ENCODE peak calls at places on chromosome 20, in four cellular contexts. One of them, this sample, is unnamed.

GRCh38 chr20:53157443-53158408 is 185.6 kb downstream of the TSHZ2 start:
- DNase-seq in HepG2: peak
- DNase-seq in GM12878: no peak
- DNase-seq in HEK293T: peak
- DNase-seq in this sample: peak

GRCh38 chr20:26347396-26347795 is 650.7 kb upstream of the ZNF337 start:
- DNase-seq in HepG2: no peak
- DNase-seq in GM12878: no peak
- DNase-seq in HEK293T: no peak
- DNase-seq in this sample: no peak

GRCh38 chr20:24762371-24762770 is 186.7 kb upstream of the CST7 start:
- DNase-seq in HepG2: no peak
- DNase-seq in GM12878: no peak
- DNase-seq in HEK293T: no peak
- DNase-seq in this sample: no peak

GRCh38 chr20:53774487-53775203 is 181.0 kb upstream of the ZNF217 start:
- DNase-seq in HepG2: no peak
- DNase-seq in GM12878: no peak
- DNase-seq in HEK293T: no peak
- DNase-seq in this sample: no peak

GRCh38 chr20:59933296-59933848 is at the start of gene SYCP2:
- DNase-seq in HepG2: no peak
- DNase-seq in GM12878: no peak
- DNase-seq in HEK293T: no peak
- DNase-seq in this sample: peak

GRCh38 chr20:37529214-37529967 is 1.7 kb upstream of the BLCAP start:
- DNase-seq in HepG2: peak
- DNase-seq in GM12878: no peak
- DNase-seq in HEK293T: no peak
- DNase-seq in this sample: no peak

GRCh38 chr20:9286501-9286900 is 217.6 kb downstream of the PLCB4 start:
- DNase-seq in HepG2: no peak
- DNase-seq in GM12878: no peak
- DNase-seq in HEK293T: no peak
- DNase-seq in this sample: no peak

GRCh38 chr20:32338665-32339064 is 19.5 kb upstream of the ASXL1 start:
- DNase-seq in HepG2: peak
- DNase-seq in GM12878: no peak
- DNase-seq in HEK293T: no peak
- DNase-seq in this sample: no peak

GRCh38 chr20:25676164-25676809 is 20.4 kb downstream of the ZNF337 start:
- DNase-seq in HepG2: peak
- DNase-seq in GM12878: no peak
- DNase-seq in HEK293T: no peak
- DNase-seq in this sample: no peak

GRCh38 chr20:36121981-36122930 is 32.3 kb upstream of the EPB41L1 start:
- DNase-seq in HepG2: no peak
- DNase-seq in GM12878: no peak
- DNase-seq in HEK293T: no peak
- DNase-seq in this sample: no peak

GRCh38 chr20:10877345-10877744 is 203.5 kb upstream of the JAG1 start:
- DNase-seq in HepG2: no peak
- DNase-seq in GM12878: no peak
- DNase-seq in HEK293T: no peak
- DNase-seq in this sample: no peak

GRCh38 chr20:49676581-49677291 is 36.9 kb downstream of the B4GALT5 start:
- DNase-seq in HepG2: peak
- DNase-seq in GM12878: peak
- DNase-seq in HEK293T: no peak
- DNase-seq in this sample: peak

GRCh38 chr20:19552144-19552895 is 205.7 kb upstream of the RIN2 start:
- DNase-seq in HepG2: peak
- DNase-seq in GM12878: no peak
- DNase-seq in HEK293T: peak
- DNase-seq in this sample: no peak

GRCh38 chr20:45061244-45061643 is 39.7 kb downstream of the KCNS1 start:
- DNase-seq in HepG2: no peak
- DNase-seq in GM12878: no peak
- DNase-seq in HEK293T: no peak
- DNase-seq in this sample: no peak

GRCh38 chr20:63641146-63641791 is 12.0 kb downstream of the STMN3 start:
- DNase-seq in HepG2: no peak
- DNase-seq in GM12878: no peak
- DNase-seq in HEK293T: no peak
- DNase-seq in this sample: no peak

GRCh38 chr20:20364747-20365558 is 3.0 kb upstream of the INSM1 start:
- DNase-seq in HepG2: no peak
- DNase-seq in GM12878: no peak
- DNase-seq in HEK293T: no peak
- DNase-seq in this sample: no peak

GRCh38 chr20:58634818-58635665 is 16.0 kb upstream of the STX16 start:
- DNase-seq in HepG2: no peak
- DNase-seq in GM12878: no peak
- DNase-seq in HEK293T: no peak
- DNase-seq in this sample: peak

GRCh38 chr20:53517146-53517545 is 76.5 kb downstream of the ZNF217 start:
- DNase-seq in HepG2: peak
- DNase-seq in GM12878: no peak
- DNase-seq in HEK293T: no peak
- DNase-seq in this sample: no peak

GRCh38 chr20:48194578-48194977 is 409.3 kb upstream of the SULF2 start:
- DNase-seq in HepG2: no peak
- DNase-seq in GM12878: no peak
- DNase-seq in HEK293T: no peak
- DNase-seq in this sample: no peak

GRCh38 chr20:24643731-24644130 is 174.3 kb downstream of the SYNDIG1 start:
- DNase-seq in HepG2: no peak
- DNase-seq in GM12878: no peak
- DNase-seq in HEK293T: no peak
- DNase-seq in this sample: no peak

GRCh38 chr20:23671479-23671878 is 17.4 kb downstream of the CST4 start:
- DNase-seq in HepG2: no peak
- DNase-seq in GM12878: no peak
- DNase-seq in HEK293T: no peak
- DNase-seq in this sample: no peak

GRCh38 chr20:34996243-34996984 is 40.7 kb downstream of the MYH7B start:
- DNase-seq in HepG2: no peak
- DNase-seq in GM12878: no peak
- DNase-seq in HEK293T: no peak
- DNase-seq in this sample: no peak

GRCh38 chr20:25380945-25381614 is 9.6 kb downstream of the ABHD12 start:
- DNase-seq in HepG2: no peak
- DNase-seq in GM12878: no peak
- DNase-seq in HEK293T: no peak
- DNase-seq in this sample: no peak

GRCh38 chr20:42610070-42610469 is 579.6 kb downstream of the PTPRT start:
- DNase-seq in HepG2: no peak
- DNase-seq in GM12878: no peak
- DNase-seq in HEK293T: no peak
- DNase-seq in this sample: no peak

GRCh38 chr20:36477475-36477874 is 63.8 kb upstream of the MYL9 start:
- DNase-seq in HepG2: no peak
- DNase-seq in GM12878: no peak
- DNase-seq in HEK293T: no peak
- DNase-seq in this sample: no peak

GRCh38 chr20:15257471-15257870 is 920.1 kb upstream of the FLRT3 start:
- DNase-seq in HepG2: no peak
- DNase-seq in GM12878: no peak
- DNase-seq in HEK293T: no peak
- DNase-seq in this sample: no peak

GRCh38 chr20:35146299-35146921 is 726 bp downstream of the EDEM2 start:
- DNase-seq in HepG2: peak
- DNase-seq in GM12878: no peak
- DNase-seq in HEK293T: peak
- DNase-seq in this sample: peak

GRCh38 chr20:58899518-58899917 is 47.0 kb downstream of the GNAS start:
- DNase-seq in HepG2: no peak
- DNase-seq in GM12878: no peak
- DNase-seq in HEK293T: no peak
- DNase-seq in this sample: no peak

GRCh38 chr20:63847374-63848002 is 13.8 kb upstream of the ABHD16B start:
- DNase-seq in HepG2: no peak
- DNase-seq in GM12878: no peak
- DNase-seq in HEK293T: no peak
- DNase-seq in this sample: peak

GRCh38 chr20:37827605-37828004 is 75.3 kb upstream of the VSTM2L start:
- DNase-seq in HepG2: no peak
- DNase-seq in GM12878: no peak
- DNase-seq in HEK293T: no peak
- DNase-seq in this sample: no peak

GRCh38 chr20:61702246-61702645 is 363.4 kb downstream of the TAF4 start:
- DNase-seq in HepG2: no peak
- DNase-seq in GM12878: no peak
- DNase-seq in HEK293T: no peak
- DNase-seq in this sample: no peak
- TF ChIP-seq TARDBP in HepG2: no peak
- TF ChIP-seq TARDBP in GM12878: no peak
- TF ChIP-seq TARDBP in HEK293T: no peak
- TF ChIP-seq TARDBP in this sample: no peak

DNA sequence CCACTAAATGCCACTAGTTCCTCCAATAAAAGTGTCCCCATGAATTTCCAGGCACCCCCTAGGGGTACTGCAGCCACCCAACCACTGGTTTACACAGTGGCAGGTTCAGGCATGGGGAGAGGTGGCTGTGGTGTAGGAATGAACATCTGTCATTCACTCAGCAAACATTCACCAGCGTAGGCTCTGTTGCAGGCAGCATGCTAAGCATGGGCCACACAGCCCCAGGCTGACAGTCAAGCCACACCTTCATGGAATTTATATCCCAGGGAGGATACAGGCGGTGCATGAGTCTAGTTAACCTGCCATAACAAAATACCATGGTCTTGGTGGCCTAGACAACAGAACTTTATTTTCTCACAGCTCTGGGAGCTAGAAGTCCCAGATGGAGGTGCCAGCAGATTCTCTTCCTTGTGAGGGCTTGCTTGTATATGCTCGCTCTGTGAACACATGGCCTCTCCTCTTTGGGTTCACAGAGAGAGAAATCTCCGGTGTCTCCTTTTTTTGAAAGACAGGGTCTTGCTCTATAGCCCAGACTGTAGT is 135.7 kb downstream of the EYA2 start:
- DNase-seq in HepG2: no peak
- DNase-seq in GM12878: no peak
- DNase-seq in HEK293T: no peak
- DNase-seq in this sample: no peak
- TF ChIP-seq TARDBP in HepG2: no peak
- TF ChIP-seq TARDBP in GM12878: no peak
- TF ChIP-seq TARDBP in HEK293T: no peak
- TF ChIP-seq TARDBP in this sample: no peak

GRCh38 chr20:62069741-62070216 is 4.1 kb upstream of the TAF4 start:
- DNase-seq in HepG2: no peak
- DNase-seq in GM12878: no peak
- DNase-seq in HEK293T: no peak
- DNase-seq in this sample: no peak
- TF ChIP-seq TARDBP in HepG2: no peak
- TF ChIP-seq TARDBP in GM12878: no peak
- TF ChIP-seq TARDBP in HEK293T: no peak
- TF ChIP-seq TARDBP in this sample: no peak

DNA sequence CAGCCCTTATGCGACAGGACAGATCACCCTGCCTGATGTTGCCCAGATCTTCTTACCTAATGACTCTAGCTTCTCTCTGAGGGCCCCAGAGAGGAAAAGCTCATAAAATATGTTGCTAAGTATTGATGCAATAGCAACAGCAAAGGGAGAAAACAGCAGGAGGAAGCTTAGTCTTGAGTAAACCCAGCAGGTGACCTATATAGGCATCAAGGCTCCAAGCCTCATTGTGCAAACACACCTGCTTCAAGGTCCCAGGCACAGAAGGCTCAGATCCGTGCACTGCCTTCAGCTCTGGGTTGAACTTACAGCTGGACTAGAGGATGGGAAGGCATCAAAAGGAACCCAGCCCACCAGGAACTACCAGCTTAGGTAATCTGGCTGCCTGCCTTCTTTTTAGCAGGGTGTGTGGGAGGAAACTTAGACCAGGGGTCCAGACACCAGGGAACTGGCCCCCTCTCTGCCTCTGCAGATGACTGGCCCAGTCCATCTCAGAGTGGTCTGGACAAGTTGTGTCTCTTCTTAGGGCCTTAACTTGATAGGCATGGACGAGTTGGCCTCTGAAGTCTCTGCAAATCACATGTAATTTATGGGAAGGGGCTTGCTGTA is 34.4 kb downstream of the TGM3 start:
- DNase-seq in HepG2: no peak
- DNase-seq in GM12878: no peak
- DNase-seq in HEK293T: no peak
- DNase-seq in this sample: no peak
- TF ChIP-seq TARDBP in HepG2: no peak
- TF ChIP-seq TARDBP in GM12878: no peak
- TF ChIP-seq TARDBP in HEK293T: no peak
- TF ChIP-seq TARDBP in this sample: no peak